ENCODE peak calls at places on chromosomes 13 and 19, in four cellular contexts. One of them, this sample, is unnamed.

GRCh38 chr19:8459520-8460260 is 14.9 kb downstream of the HNRNPM start:
- DNase-seq in epithelial cell of proximal tubule: no peak
- DNase-seq in HAP-1: no peak
- DNase-seq in testis: no peak
- DNase-seq in this sample: no peak

GRCh38 chr13:48334534-48335127 is 31.1 kb downstream of the RB1 start:
- DNase-seq in testis: no peak
- DNase-seq in epithelial cell of proximal tubule: no peak
- DNase-seq in HAP-1: no peak
- DNase-seq in this sample: no peak

GRCh38 chr19:4423727-4424126 is 21.3 kb downstream of the CHAF1A start:
- DNase-seq in testis: no peak
- DNase-seq in epithelial cell of proximal tubule: no peak
- DNase-seq in HAP-1: no peak
- DNase-seq in this sample: no peak

GRCh38 chr13:76803831-76804230 is 82.4 kb downstream of the KCTD12 start:
- DNase-seq in testis: no peak
- DNase-seq in HAP-1: no peak
- DNase-seq in epithelial cell of proximal tubule: no peak
- DNase-seq in this sample: no peak

GRCh38 chr19:3821857-3822364 is 35.7 kb upstream of the MATK start:
- DNase-seq in testis: peak
- DNase-seq in epithelial cell of proximal tubule: no peak
- DNase-seq in HAP-1: peak
- DNase-seq in this sample: peak

GRCh38 chr13:90230311-90230710 is 1117.2 kb upstream of the MIR17HG start:
- DNase-seq in epithelial cell of proximal tubule: no peak
- DNase-seq in HAP-1: no peak
- DNase-seq in testis: no peak
- DNase-seq in this sample: no peak

GRCh38 chr13:74847966-74848365 is 634.0 kb downstream of the TBC1D4 start:
- DNase-seq in epithelial cell of proximal tubule: no peak
- DNase-seq in HAP-1: no peak
- DNase-seq in testis: no peak
- DNase-seq in this sample: no peak

GRCh38 chr19:47483200-47483599 is 819 bp downstream of the KPTN start:
- DNase-seq in epithelial cell of proximal tubule: no peak
- DNase-seq in testis: no peak
- DNase-seq in HAP-1: no peak
- DNase-seq in this sample: no peak

GRCh38 chr13:33349314-33349995 is 63.9 kb upstream of the STARD13 start:
- DNase-seq in HAP-1: peak
- DNase-seq in testis: peak
- DNase-seq in epithelial cell of proximal tubule: no peak
- DNase-seq in this sample: peak

GRCh38 chr13:49652691-49653305 is 24.5 kb downstream of the ARL11 start:
- DNase-seq in HAP-1: peak
- DNase-seq in testis: peak
- DNase-seq in epithelial cell of proximal tubule: no peak
- DNase-seq in this sample: no peak

GRCh38 chr13:97256343-97256783 is 34.2 kb downstream of the MBNL2 start:
- DNase-seq in epithelial cell of proximal tubule: peak
- DNase-seq in HAP-1: no peak
- DNase-seq in testis: no peak
- DNase-seq in this sample: no peak

GRCh38 chr19:498591-498950 is 2.3 kb downstream of the MADCAM1 start:
- DNase-seq in testis: no peak
- DNase-seq in epithelial cell of proximal tubule: no peak
- DNase-seq in HAP-1: no peak
- DNase-seq in this sample: no peak

GRCh38 chr19:49718511-49718910 is 27.6 kb downstream of the CPT1C start:
- DNase-seq in epithelial cell of proximal tubule: no peak
- DNase-seq in testis: no peak
- DNase-seq in HAP-1: no peak
- DNase-seq in this sample: no peak

GRCh38 chr19:48370955-48371354 is 6.8 kb downstream of the SYNGR4 start:
- DNase-seq in testis: no peak
- DNase-seq in HAP-1: no peak
- DNase-seq in epithelial cell of proximal tubule: no peak
- DNase-seq in this sample: no peak

GRCh38 chr13:79108914-79109643 is 297.0 kb downstream of the RBM26 start:
- DNase-seq in epithelial cell of proximal tubule: no peak
- DNase-seq in testis: no peak
- DNase-seq in HAP-1: no peak
- DNase-seq in this sample: no peak

GRCh38 chr19:45113628-45114027 is 20.6 kb downstream of the PPP1R37 start:
- DNase-seq in HAP-1: no peak
- DNase-seq in epithelial cell of proximal tubule: no peak
- DNase-seq in testis: no peak
- DNase-seq in this sample: no peak